ENCODE peak calls at places on chromosomes 6 and 20, in ten cellular contexts. F is GM12891, S is transverse colon, M is ovary, B is Peyer's patch, P is vagina, C is GM12892, N is erythroblast, G is IMR-90, T is heart left ventricle. J is an unnamed sample.

GRCh38 chr6:159829515-159829914 is 29.4 kb downstream of the PNLDC1 start:
- DNase-seq in F (no peak), S (no peak), M (no peak), B (no peak), P (no peak), C (no peak), N (no peak), G (peak; percentile 21), T (no peak), J (no peak)

GRCh38 chr20:58402827-58403226 is 13.8 kb downstream of the VAPB start:
- DNase-seq in F (no peak), S (no peak), M (no peak), B (no peak), P (no peak), C (no peak), N (no peak), G (no peak), T (no peak), J (no peak)

GRCh38 chr6:146347690-146348089 is 195.9 kb upstream of the RAB32 start:
- DNase-seq in F (no peak), S (no peak), M (no peak), B (no peak), P (no peak), C (no peak), N (no peak), G (no peak), T (no peak), J (no peak)

GRCh38 chr20:14334306-14334930 is 3.0 kb downstream of the FLRT3 start:
- DNase-seq in F (no peak), S (no peak), M (peak; percentile 50), B (no peak), P (no peak), C (no peak), N (no peak), G (peak; percentile 45), T (no peak), J (no peak)

GRCh38 chr6:33869826-33870423 is 66.1 kb upstream of the MLN start:
- DNase-seq in F (no peak), S (no peak), M (no peak), B (no peak), P (no peak), C (no peak), N (no peak), G (no peak), T (no peak), J (no peak)

GRCh38 chr6:362924-363249 is 28.7 kb upstream of the IRF4 start:
- DNase-seq in F (no peak), S (no peak), M (no peak), B (no peak), P (no peak), C (no peak), N (no peak), G (no peak), T (no peak), J (no peak)

GRCh38 chr6:131288214-131288613 is 152.9 kb downstream of the AKAP7 start:
- DNase-seq in F (no peak), S (no peak), M (no peak), B (no peak), P (no peak), C (no peak), N (no peak), G (no peak), T (no peak), J (no peak)

GRCh38 chr20:53141651-53142050 is 169.5 kb downstream of the TSHZ2 start:
- DNase-seq in F (no peak), S (no peak), M (no peak), B (no peak), P (no peak), C (no peak), N (peak; percentile 3), G (no peak), T (no peak), J (no peak)

GRCh38 chr6:43455034-43455747 is at the start of gene DLK2:
- DNase-seq in F (peak; percentile 69), S (peak; percentile 11), M (no peak), B (peak; percentile 26), P (no peak), C (peak; percentile 66), N (peak; percentile 36), G (no peak), T (no peak), J (peak; percentile 32)

GRCh38 chr20:34437330-34437986 is 74.4 kb downstream of the ITCH start:
- DNase-seq in F (no peak), S (no peak), M (no peak), B (no peak), P (no peak), C (no peak), N (no peak), G (peak; percentile 74), T (no peak), J (no peak)

GRCh38 chr6:30216096-30216495 is 2.9 kb upstream of the TRIM26 start:
- DNase-seq in F (no peak), S (no peak), M (no peak), B (no peak), P (no peak), C (no peak), N (no peak), G (no peak), T (no peak), J (no peak)

GRCh38 chr6:30213654-30213998 is 420 bp upstream of the TRIM26 start:
- DNase-seq in F (no peak), S (no peak), M (no peak), B (no peak), P (no peak), C (no peak), N (no peak), G (no peak), T (no peak), J (no peak)

GRCh38 chr6:30213999-30214982 is 1.1 kb upstream of the TRIM26 start:
- DNase-seq in F (no peak), S (peak; percentile 91), M (peak; percentile 87), B (peak; percentile 86), P (no peak), C (peak; percentile 60), N (peak; percentile 79), G (peak; percentile 73), T (peak; percentile 90), J (peak; percentile 85)

GRCh38 chr6:30223339-30223738 is 10.1 kb upstream of the TRIM26 start:
- DNase-seq in F (no peak), S (no peak), M (no peak), B (no peak), P (no peak), C (no peak), N (no peak), G (no peak), T (no peak), J (no peak)

GRCh38 chr6:30219244-30219643 is 6.0 kb upstream of the TRIM26 start:
- DNase-seq in F (no peak), S (peak; percentile 64), M (no peak), B (peak; percentile 60), P (no peak), C (no peak), N (peak; percentile 60), G (peak; percentile 44), T (no peak), J (peak; percentile 38)
- TF ChIP-seq POLR2A in F (no peak), S (no peak), M (no peak), B (no peak), P (no peak), C (no peak), N (no peak), G (no peak), T (no peak), J (no peak)

GRCh38 chr20:16385462-16385861 is 187.8 kb downstream of the KIF16B start:
- DNase-seq in F (no peak), S (no peak), M (no peak), B (no peak), P (no peak), C (no peak), N (no peak), G (no peak), T (no peak), J (no peak)
- TF ChIP-seq POLR2A in F (no peak), S (no peak), M (no peak), B (no peak), P (no peak), C (no peak), N (no peak), G (no peak), T (no peak), J (no peak)

DNA sequence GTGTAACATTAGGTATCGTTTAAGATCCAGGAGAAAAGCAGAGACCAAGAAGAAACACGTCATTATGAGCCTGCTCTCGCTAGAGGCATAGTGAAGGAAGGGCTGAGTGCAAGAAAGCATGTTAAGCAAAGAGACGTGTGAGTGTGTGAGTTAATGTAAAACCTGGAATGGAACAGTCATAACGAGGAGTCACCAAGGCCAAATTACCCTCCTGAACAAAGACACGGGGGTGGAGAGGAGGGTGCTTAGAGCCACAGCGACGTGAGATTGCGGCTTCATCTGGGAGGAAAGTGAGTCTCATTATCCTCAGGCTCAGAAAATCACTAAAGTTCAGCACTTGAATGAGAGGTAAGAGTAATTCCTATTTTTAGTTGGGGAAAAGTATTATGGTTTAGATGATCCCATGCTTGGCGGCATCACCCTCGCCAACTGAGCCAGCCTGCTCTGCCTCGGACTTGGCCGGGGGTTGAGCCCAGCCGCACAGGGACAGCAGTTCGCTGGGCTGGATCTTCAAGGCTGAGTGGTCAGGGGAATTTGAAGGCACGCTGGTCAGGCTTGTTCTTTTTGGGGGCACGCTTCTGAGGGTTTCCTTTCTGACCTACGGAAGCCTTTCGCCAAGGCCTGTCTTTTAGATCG is 136.6 kb downstream of the DTNBP1 start:
- DNase-seq in F (no peak), S (no peak), M (no peak), B (no peak), P (no peak), C (no peak), N (no peak), G (no peak), T (no peak), J (no peak)
- TF ChIP-seq POLR2A in F (peak; percentile 42), S (no peak), M (no peak), B (no peak), P (no peak), C (peak; percentile 32), N (no peak), G (no peak), T (no peak), J (no peak)

GRCh38 chr6:125300992-125301434 is 754 bp downstream of the HDDC2 start:
- DNase-seq in F (no peak), S (no peak), M (no peak), B (no peak), P (no peak), C (no peak), N (peak; percentile 58), G (peak; percentile 51), T (no peak), J (no peak)

GRCh38 chr6:125303512-125303854 is 1.7 kb upstream of the HDDC2 start:
- DNase-seq in F (no peak), S (no peak), M (no peak), B (no peak), P (no peak), C (no peak), N (peak; percentile 33), G (no peak), T (no peak), J (no peak)

GRCh38 chr6:125299257-125299656 is 2.5 kb downstream of the HDDC2 start:
- DNase-seq in F (no peak), S (no peak), M (no peak), B (no peak), P (no peak), C (no peak), N (no peak), G (no peak), T (no peak), J (no peak)

GRCh38 chr6:125302840-125303511 is 1.2 kb upstream of the HDDC2 start:
- DNase-seq in F (no peak), S (no peak), M (no peak), B (no peak), P (no peak), C (no peak), N (peak; percentile 34), G (peak; percentile 37), T (no peak), J (no peak)

GRCh38 chr6:125301435-125302391 is at the start of gene HDDC2:
- DNase-seq in F (peak; percentile 49), S (peak; percentile 75), M (peak; percentile 74), B (peak; percentile 43), P (no peak), C (peak; percentile 57), N (peak; percentile 80), G (peak; percentile 73), T (peak; percentile 84), J (peak; percentile 57)
- TF ChIP-seq POLR2A in F (peak; percentile 79), S (peak; percentile 67), M (peak; percentile 22), B (peak; percentile 58), P (no peak), C (peak; percentile 87), N (peak; percentile 64), G (peak; percentile 55), T (peak; percentile 65), J (peak; percentile 73)

J was measured in H54.